ENCODE peak calls at places on chromosome 12, in nine cellular contexts. X is choroid plexus epithelial cell, N is GM13977, K is stomach, I is mucosa of descending colon, M is cardiac fibroblast, Z is endothelial cell of umbilical vein, Q is nephron progenitor cell, G is neural crest cell. T is an unnamed sample.

GRCh38 chr12:97912943-97913342 is 450.3 kb downstream of the RMST start:
- DNase-seq in X (no peak), N (no peak), K (no peak), I (no peak), M (no peak), Z (no peak), Q (no peak), G (no peak), T (no peak)

GRCh38 chr12:68630050-68630449 is 19.4 kb downstream of the RAP1B start:
- DNase-seq in X (no peak), N (no peak), K (no peak), I (no peak), M (no peak), Z (no peak), Q (no peak), G (no peak), T (no peak)

GRCh38 chr12:124655317-124656213 is 88.2 kb upstream of the NCOR2 start:
- DNase-seq in X (peak), N (no peak), K (peak), I (peak), M (peak), Z (peak), Q (peak), G (peak), T (peak)

GRCh38 chr12:76028649-76029277 is 2.8 kb downstream of the PHLDA1 start:
- DNase-seq in X (peak), N (no peak), K (no peak), I (no peak), M (peak), Z (peak), Q (no peak), G (no peak), T (no peak)

GRCh38 chr12:97560359-97560758 is 97.8 kb downstream of the RMST start:
- DNase-seq in X (no peak), N (no peak), K (no peak), I (no peak), M (no peak), Z (no peak), Q (no peak), G (no peak), T (no peak)

GRCh38 chr12:58919271-58920101 is 818 bp downstream of the LRIG3 start:
- DNase-seq in X (peak), N (peak), K (no peak), I (peak), M (peak), Z (peak), Q (no peak), G (no peak), T (no peak)

GRCh38 chr12:76901628-76902386 is 23.0 kb upstream of the CSRP2 start:
- DNase-seq in X (no peak), N (no peak), K (no peak), I (no peak), M (no peak), Z (no peak), Q (no peak), G (no peak), T (no peak)

GRCh38 chr12:104376650-104377506 is 73.3 kb downstream of the EID3 start:
- DNase-seq in X (no peak), N (no peak), K (no peak), I (no peak), M (no peak), Z (no peak), Q (no peak), G (no peak), T (no peak)

GRCh38 chr12:111093428-111094142 is 173.2 kb upstream of the MYL2 start:
- DNase-seq in X (no peak), N (peak), K (no peak), I (no peak), M (no peak), Z (no peak), Q (no peak), G (no peak), T (no peak)

GRCh38 chr12:125140918-125141573 is 75.8 kb downstream of the AACS start:
- DNase-seq in X (peak), N (no peak), K (no peak), I (no peak), M (peak), Z (peak), Q (no peak), G (no peak), T (no peak)

GRCh38 chr12:108424816-108425215 is 85.7 kb upstream of the CMKLR1 start:
- DNase-seq in X (no peak), N (no peak), K (no peak), I (no peak), M (no peak), Z (no peak), Q (no peak), G (no peak), T (no peak)

GRCh38 chr12:98423963-98424362 is 91.4 kb upstream of the TMPO start:
- DNase-seq in X (no peak), N (no peak), K (no peak), I (no peak), M (no peak), Z (no peak), Q (no peak), G (no peak), T (no peak)

GRCh38 chr12:8146416-8146771 is 10.4 kb upstream of the ZNF705A start:
- DNase-seq in X (no peak), N (no peak), K (no peak), I (no peak), M (no peak), Z (no peak), Q (no peak), G (no peak), T (no peak)

GRCh38 chr12:42716521-42716920 is 127.0 kb upstream of the PRICKLE1 start:
- DNase-seq in X (peak), N (no peak), K (no peak), I (no peak), M (peak), Z (peak), Q (no peak), G (no peak), T (no peak)

GRCh38 chr12:42296503-42297109 is 29.3 kb downstream of the ZCRB1 start:
- DNase-seq in X (peak), N (no peak), K (no peak), I (peak), M (peak), Z (no peak), Q (no peak), G (no peak), T (no peak)

GRCh38 chr12:131642771-131643170 is 68.1 kb upstream of the SFSWAP start:
- DNase-seq in X (no peak), N (no peak), K (no peak), I (no peak), M (no peak), Z (peak), Q (no peak), G (no peak), T (no peak)

GRCh38 chr12:49920241-49920914 is 16.7 kb upstream of the FAIM2 start:
- DNase-seq in X (peak), N (no peak), K (no peak), I (no peak), M (peak), Z (peak), Q (no peak), G (no peak), T (no peak)

GRCh38 chr12:25767613-25768012 is 190.9 kb upstream of the RASSF8 start:
- DNase-seq in X (no peak), N (no peak), K (no peak), I (no peak), M (peak), Z (no peak), Q (no peak), G (no peak), T (no peak)

GRCh38 chr12:50589650-50590435 is 85.1 kb downstream of the DIP2B start:
- DNase-seq in X (peak), N (no peak), K (no peak), I (no peak), M (peak), Z (peak), Q (no peak), G (no peak), T (no peak)

GRCh38 chr12:127811988-127812387 is 455.0 kb upstream of the TMEM132C start:
- DNase-seq in X (peak), N (no peak), K (no peak), I (peak), M (peak), Z (no peak), Q (peak), G (no peak), T (no peak)

GRCh38 chr12:124191024-124191359 is 103.9 kb upstream of the RFLNA start:
- DNase-seq in X (no peak), N (no peak), K (no peak), I (no peak), M (peak), Z (peak), Q (no peak), G (no peak), T (no peak)

GRCh38 chr12:9361879-9362326 is 153.7 kb upstream of the PZP start:
- DNase-seq in X (no peak), N (peak), K (no peak), I (no peak), M (no peak), Z (no peak), Q (no peak), G (no peak), T (no peak)

GRCh38 chr12:24562761-24563392 is 386.0 kb downstream of the BCAT1 start:
- DNase-seq in X (peak), N (peak), K (no peak), I (peak), M (peak), Z (peak), Q (peak), G (peak), T (no peak)

GRCh38 chr12:41055875-41056577 is 132.1 kb upstream of the PDZRN4 start:
- DNase-seq in X (peak), N (no peak), K (no peak), I (no peak), M (no peak), Z (no peak), Q (no peak), G (no peak), T (no peak)

GRCh38 chr12:124792177-124792576 is 71.5 kb downstream of the SCARB1 start:
- DNase-seq in X (no peak), N (no peak), K (no peak), I (no peak), M (no peak), Z (no peak), Q (no peak), G (no peak), T (no peak)

GRCh38 chr12:49904601-49905000 is 901 bp upstream of the FAIM2 start:
- DNase-seq in X (no peak), N (no peak), K (no peak), I (no peak), M (no peak), Z (no peak), Q (no peak), G (no peak), T (no peak)

GRCh38 chr12:94650143-94651056 is at the start of gene TMCC3:
- DNase-seq in X (no peak), N (peak), K (peak), I (peak), M (peak), Z (peak), Q (peak), G (peak), T (no peak)

GRCh38 chr12:117507547-117507946 is 146.1 kb upstream of the NOS1 start:
- DNase-seq in X (no peak), N (no peak), K (peak), I (no peak), M (no peak), Z (no peak), Q (no peak), G (no peak), T (no peak)
- TF ChIP-seq CTCF in X (no peak), N (no peak), K (no peak), I (no peak), M (no peak), Z (no peak), Q (no peak), G (no peak), T (no peak)

GRCh38 chr12:13000935-13001724 is 1.1 kb upstream of the HEBP1 start:
- DNase-seq in X (peak), N (peak), K (peak), I (peak), M (peak), Z (peak), Q (peak), G (peak), T (peak)
- TF ChIP-seq CTCF in X (peak), N (no peak), K (peak), I (peak), M (peak), Z (peak), Q (peak), G (peak), T (peak)

GRCh38 chr12:109582636-109583035 is 9.0 kb downstream of the MVK start:
- DNase-seq in X (no peak), N (no peak), K (no peak), I (no peak), M (no peak), Z (no peak), Q (no peak), G (no peak), T (no peak)
- TF ChIP-seq CTCF in X (no peak), N (no peak), K (no peak), I (no peak), M (no peak), Z (no peak), Q (no peak), G (no peak), T (no peak)

DNA sequence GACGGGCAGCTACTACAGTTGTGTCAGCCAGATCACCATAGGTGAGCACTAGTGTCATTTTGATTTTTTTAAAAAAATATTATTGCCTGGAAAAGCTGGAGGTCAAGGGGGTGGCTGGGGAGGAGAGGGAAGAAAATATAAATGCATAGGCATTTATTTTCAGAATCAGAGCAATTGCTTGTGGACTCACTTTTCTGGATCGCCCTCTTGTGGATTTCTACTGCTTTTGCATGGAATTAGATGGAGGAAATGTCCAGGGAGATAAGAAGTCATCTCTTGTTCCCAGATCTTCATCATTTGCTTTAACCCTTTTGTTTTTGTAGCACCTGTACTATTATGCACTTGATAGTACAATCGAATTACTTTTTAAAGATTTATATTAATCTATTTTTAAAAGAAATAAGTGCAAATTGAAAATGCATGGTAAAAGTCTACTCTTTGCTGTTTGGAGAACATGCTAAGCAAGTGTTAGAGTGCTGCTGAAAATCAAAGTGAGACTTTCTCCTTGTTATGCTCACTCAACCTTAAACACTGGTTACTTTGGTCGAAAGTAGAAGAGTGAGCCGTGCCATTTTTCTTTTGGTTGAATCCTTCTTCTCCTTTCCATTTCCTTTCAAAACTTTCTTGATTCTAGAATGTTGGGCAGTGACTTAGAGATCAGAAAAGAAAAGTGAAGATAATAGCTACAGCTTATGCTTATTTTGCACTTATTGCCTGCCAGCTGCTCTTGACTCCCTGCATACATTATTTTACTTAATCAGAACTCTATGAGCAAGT is 60.6 kb upstream of the ANO4 start:
- DNase-seq in X (peak), N (no peak), K (no peak), I (no peak), M (peak), Z (peak), Q (no peak), G (no peak), T (no peak)
- TF ChIP-seq CTCF in X (peak), N (peak), K (peak), I (no peak), M (peak), Z (peak), Q (peak), G (peak), T (peak)

DNA sequence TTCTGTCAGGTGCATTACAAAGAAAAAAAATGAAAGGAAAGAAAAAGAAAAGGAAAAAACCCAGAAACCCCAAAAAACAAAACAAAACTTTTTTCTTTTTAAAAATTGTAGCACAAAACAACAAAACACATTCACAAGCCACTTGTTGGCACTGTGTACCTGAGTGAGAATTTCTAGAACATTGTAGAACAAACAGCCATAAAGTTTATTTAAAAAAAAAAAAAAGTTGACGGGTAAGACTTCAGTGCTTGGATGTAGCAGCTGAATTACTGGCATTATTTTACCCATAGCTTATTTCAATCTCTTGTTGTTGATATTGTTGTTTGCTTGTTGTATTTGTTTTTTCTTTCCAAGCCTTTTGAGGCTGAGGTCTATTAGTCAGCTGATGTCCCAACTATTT is 415.8 kb downstream of the SOX5 start:
- DNase-seq in X (no peak), N (no peak), K (no peak), I (no peak), M (no peak), Z (no peak), Q (no peak), G (no peak), T (no peak)
- TF ChIP-seq CTCF in X (no peak), N (no peak), K (no peak), I (no peak), M (no peak), Z (no peak), Q (no peak), G (no peak), T (no peak)

GRCh38 chr12:4355150-4355842 is 24.2 kb downstream of the FGF23 start:
- DNase-seq in X (peak), N (no peak), K (no peak), I (no peak), M (no peak), Z (no peak), Q (no peak), G (no peak), T (no peak)

GRCh38 chr12:4353785-4354208 is 25.7 kb downstream of the FGF23 start:
- DNase-seq in X (peak), N (no peak), K (no peak), I (peak), M (peak), Z (no peak), Q (peak), G (no peak), T (no peak)

DNA sequence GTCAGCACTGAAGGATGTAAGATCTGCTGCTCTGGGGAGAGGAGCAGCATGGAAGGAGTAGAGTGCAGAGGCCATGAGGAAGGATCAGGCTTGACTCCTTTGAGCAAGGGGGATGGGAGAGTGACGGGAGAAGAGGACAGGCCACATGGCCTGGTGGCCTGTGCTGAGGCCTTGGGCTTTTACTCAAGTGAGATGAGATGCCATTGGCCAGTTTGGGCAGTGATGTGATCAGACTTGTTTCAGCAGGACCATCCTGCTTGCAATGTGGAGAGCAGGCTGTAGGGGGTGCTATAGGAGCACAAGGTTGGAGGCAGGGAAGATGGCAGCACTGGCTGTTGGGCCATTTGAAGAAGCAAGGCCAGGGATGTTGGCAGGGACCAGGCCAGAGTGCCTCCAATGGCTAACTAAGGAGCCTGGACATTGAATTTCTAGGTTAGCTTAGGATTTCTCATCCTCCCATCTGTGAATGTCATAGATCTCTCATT is 23.6 kb downstream of the FGF23 start:
- DNase-seq in X (peak), N (no peak), K (no peak), I (peak), M (peak), Z (peak), Q (peak), G (peak), T (no peak)
- TF ChIP-seq CTCF in X (peak), N (peak), K (no peak), I (peak), M (peak), Z (peak), Q (peak), G (peak), T (peak)

GRCh38 chr12:65121049-65121955 is at the start of gene WIF1:
- DNase-seq in X (no peak), N (peak), K (peak), I (peak), M (peak), Z (peak), Q (peak), G (no peak), T (no peak)
- TF ChIP-seq CTCF in X (peak), N (peak), K (no peak), I (no peak), M (no peak), Z (peak), Q (peak), G (peak), T (peak)

GRCh38 chr12:52027085-52027843 is 20.5 kb downstream of the TAMALIN start:
- DNase-seq in X (no peak), N (no peak), K (no peak), I (no peak), M (no peak), Z (no peak), Q (peak), G (no peak), T (no peak)
- TF ChIP-seq CTCF in X (no peak), N (no peak), K (no peak), I (no peak), M (no peak), Z (no peak), Q (no peak), G (no peak), T (no peak)